ENCODE peak calls at places on chromosomes 11 and 22, in five cellular contexts. S, V, L, M and U are unnamed samples. For H3K9me3 and H3K4me1, the result is how much of the 10 kb centered on the place peaks cover.

GRCh38 chr11:20429216-20429615 is 41.7 kb downstream of the PRMT3 start:
- DNase-seq in S (no peak), V (no peak), L (no peak), M (no peak), U (no peak)

GRCh38 chr22:17562906-17563870 is at the start of gene SLC25A18:
- DNase-seq in S (peak), V (peak), L (no peak), M (no peak), U (no peak)

GRCh38 chr11:118115048-118115447 is 28.3 kb upstream of the SMIM35 start:
- DNase-seq in S (no peak), V (no peak), L (no peak), M (no peak), U (no peak)

GRCh38 chr22:27329471-27329870 is 472.1 kb downstream of the MN1 start:
- DNase-seq in S (no peak), V (no peak), L (no peak), M (no peak), U (no peak)

GRCh38 chr22:49951986-49952896 is 8.3 kb upstream of the PIM3 start:
- DNase-seq in S (peak), V (peak), L (peak), M (no peak), U (no peak)

GRCh38 chr11:65833297-65834030 is at the start of gene SNX32:
- DNase-seq in S (peak), V (peak), L (peak), M (peak), U (peak)

GRCh38 chr11:4551346-4551979 is 6.5 kb downstream of the OR52M1 start:
- DNase-seq in S (no peak), V (no peak), L (no peak), M (no peak), U (no peak)

GRCh38 chr22:21951931-21952465 is 650 bp downstream of the PPM1F start:
- DNase-seq in S (peak), V (peak), L (peak), M (no peak), U (no peak)

GRCh38 chr11:78228467-78228866 is 39.7 kb downstream of the USP35 start:
- DNase-seq in S (peak), V (peak), L (no peak), M (no peak), U (no peak)

GRCh38 chr22:21451545-21452520 is 15.4 kb upstream of the TMEM191C start:
- DNase-seq in S (no peak), V (no peak), L (no peak), M (peak), U (no peak)

GRCh38 chr11:107562647-107563208 is 2.8 kb downstream of the ALKBH8 start:
- DNase-seq in S (peak), V (no peak), L (no peak), M (no peak), U (no peak)

GRCh38 chr22:21652010-21652546 is 10.0 kb downstream of the SDF2L1 start:
- DNase-seq in S (peak), V (peak), L (peak), M (peak), U (peak)

GRCh38 chr11:81071641-81072040 is 1630.8 kb upstream of the TENM4 start:
- DNase-seq in S (no peak), V (no peak), L (no peak), M (no peak), U (no peak)

GRCh38 chr22:27251563-27251962 is 550.0 kb downstream of the MN1 start:
- DNase-seq in S (no peak), V (peak), L (peak), M (no peak), U (no peak)

GRCh38 chr11:48138222-48138621 is 78.4 kb upstream of the OR4B1 start:
- DNase-seq in S (no peak), V (no peak), L (no peak), M (no peak), U (no peak)

GRCh38 chr22:42794551-42795510 is 62.2 kb downstream of the ARFGAP3 start:
- DNase-seq in S (no peak), V (no peak), L (no peak), M (no peak), U (no peak)

DNA sequence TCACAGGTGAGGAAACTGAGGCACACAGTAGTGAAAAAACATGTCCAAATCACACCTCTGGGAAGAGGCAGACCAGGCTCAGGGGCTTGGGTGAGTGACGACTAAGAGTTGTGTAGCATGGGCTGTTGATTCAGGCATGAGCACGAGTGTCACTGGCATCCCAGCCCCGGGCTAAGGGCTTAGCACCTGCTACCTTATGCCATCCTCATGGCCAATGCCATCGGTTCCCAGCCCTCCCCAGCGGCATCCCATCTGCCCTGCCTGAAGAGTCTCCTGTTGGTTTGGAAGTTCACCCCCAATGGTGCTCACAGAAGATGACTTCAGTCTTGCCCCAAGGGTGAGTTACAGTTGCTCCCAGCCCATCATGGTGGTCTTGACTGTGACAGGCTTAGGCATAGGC is 22.4 kb downstream of the MB start:
- DNase-seq in S (no peak), V (no peak), L (no peak), M (no peak), U (no peak)
- H3K27ac ChIP-seq in S (no peak), V (no peak), L (no peak), M (no peak), U (no peak)

GRCh38 chr11:9193316-9193715 is 71.8 kb downstream of the DENND5A start:
- DNase-seq in S (no peak), V (no peak), L (no peak), M (no peak), U (no peak)

GRCh38 chr11:9187616-9188015 is 77.5 kb downstream of the DENND5A start:
- DNase-seq in S (no peak), V (no peak), L (no peak), M (no peak), U (no peak)
- H3K9me3 ChIP-seq in S (under half), V (under half), L (under half), M (under half), U (under half)

GRCh38 chr11:504053-504993 is 2.7 kb downstream of the RNH1 start:
- DNase-seq in S (peak), V (no peak), L (peak), M (no peak), U (no peak)
- H3K4me1 ChIP-seq in S (under half), V (under half), L (under half), M (under half), U (under half)

DNA sequence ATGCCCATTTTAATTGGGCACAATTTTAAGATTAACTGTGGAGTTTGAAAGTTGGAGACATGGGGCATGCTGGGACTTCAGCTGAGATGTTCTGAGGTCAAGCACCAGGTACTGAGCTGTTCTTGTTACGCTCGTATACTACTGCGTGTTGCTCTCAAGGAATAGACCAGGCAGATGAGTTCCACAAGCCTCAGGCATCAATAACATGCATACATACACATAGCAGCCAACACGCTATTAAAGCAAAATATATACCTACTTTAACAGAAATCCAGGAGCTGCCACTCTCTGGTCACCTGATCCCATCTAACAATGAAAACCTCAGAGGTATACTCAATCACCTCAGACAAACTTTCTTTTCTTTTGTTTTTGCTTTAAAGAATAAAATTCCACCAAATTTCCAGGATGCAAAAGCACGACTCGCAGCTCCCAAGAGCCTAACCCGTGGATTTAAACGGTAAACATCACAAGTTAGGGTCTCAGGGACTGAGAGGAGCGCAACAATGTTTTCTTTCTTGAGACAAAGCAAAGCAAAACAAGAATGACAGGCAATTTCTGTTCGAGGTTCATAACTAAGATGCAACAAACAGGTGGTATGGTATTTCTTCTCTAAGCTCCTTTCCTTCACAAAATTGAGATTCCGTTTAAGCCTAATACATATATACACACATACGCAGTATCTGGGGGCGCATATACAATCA is 16.5 kb downstream of the BLID start:
- DNase-seq in S (peak), V (no peak), L (no peak), M (no peak), U (no peak)
- H3K27ac ChIP-seq in S (peak), V (peak), L (peak), M (peak), U (no peak)